ENCODE peak calls at places on chromosomes 11 and 22, in six cellular contexts. Q is tibial nerve, E is ovary, S is body of pancreas, A is sigmoid colon, D is stomach. M is an unnamed sample.

GRCh38 chr22:42357221-42357620 is 75.0 kb downstream of the NFAM1 start:
- DNase-seq in D (no peak), Q (no peak), S (peak; percentile 8), E (no peak), A (no peak), M (no peak)

GRCh38 chr22:27673839-27674238 is 127.7 kb downstream of the MN1 start:
- DNase-seq in S (peak; percentile 70), D (no peak), Q (no peak), E (no peak), A (no peak), M (no peak)

GRCh38 chr22:31137721-31138120 is 2.6 kb downstream of the PLA2G3 start:
- DNase-seq in E (no peak), S (no peak), A (no peak), Q (no peak), D (no peak), M (no peak)

GRCh38 chr11:102012946-102013345 is 34.3 kb upstream of the CFAP300 start:
- DNase-seq in S (no peak), D (no peak), A (no peak), Q (no peak), E (no peak), M (no peak)

GRCh38 chr22:39970742-39971141 is 10.5 kb downstream of the TMA7B start:
- DNase-seq in Q (no peak), E (no peak), A (no peak), S (no peak), D (no peak), M (no peak)

GRCh38 chr11:1109101-1109917 is 34.6 kb downstream of the MUC2 start:
- DNase-seq in A (no peak), D (no peak), Q (no peak), E (no peak), S (no peak), M (no peak)

GRCh38 chr11:95563859-95564258 is 225.7 kb downstream of the FAM76B start:
- DNase-seq in E (peak; percentile 11), D (no peak), Q (no peak), A (no peak), S (no peak), M (no peak)

GRCh38 chr11:133955091-133955846 is 1.5 kb downstream of the IGSF9B start:
- DNase-seq in E (no peak), S (peak; percentile 33), A (peak; percentile 96), D (no peak), Q (no peak), M (no peak)

GRCh38 chr22:45125198-45125597 is 38.5 kb upstream of the NUP50 start:
- DNase-seq in A (no peak), E (no peak), D (no peak), Q (no peak), S (no peak), M (no peak)

GRCh38 chr11:31974737-31975136 is 116.1 kb upstream of the RCN1 start:
- DNase-seq in D (no peak), Q (no peak), E (no peak), A (no peak), S (no peak), M (no peak)

GRCh38 chr11:39684155-39684554 is 1775.3 kb downstream of the LRRC4C start:
- DNase-seq in Q (no peak), D (no peak), A (no peak), S (no peak), E (no peak), M (no peak)

GRCh38 chr22:49657974-49658550 is 169.6 kb downstream of the BRD1 start:
- DNase-seq in Q (no peak), S (no peak), D (no peak), E (no peak), A (peak; percentile 58), M (no peak)

GRCh38 chr11:6531267-6531752 is 34.2 kb downstream of the DNHD1 start:
- DNase-seq in D (no peak), E (no peak), Q (no peak), A (no peak), S (no peak), M (no peak)

GRCh38 chr11:76524919-76525318 is 80.1 kb downstream of the EMSY start:
- DNase-seq in A (no peak), D (peak; percentile 64), S (peak; percentile 64), Q (no peak), E (no peak), M (no peak)

GRCh38 chr11:124863826-124864165 is 1.4 kb upstream of the ROBO3 start:
- DNase-seq in E (no peak), Q (no peak), D (no peak), S (no peak), A (peak; percentile 51), M (no peak)

GRCh38 chr11:12013771-12014170 is 5.3 kb upstream of the DKK3 start:
- DNase-seq in Q (no peak), D (no peak), E (no peak), A (no peak), S (no peak), M (no peak)

GRCh38 chr11:25068451-25068850 is 571.6 kb downstream of the LUZP2 start:
- DNase-seq in Q (no peak), E (no peak), A (no peak), S (no peak), D (no peak), M (no peak)

GRCh38 chr11:102497061-102497460 is 33.5 kb downstream of the MMP7 start:
- DNase-seq in D (no peak), E (no peak), A (no peak), S (no peak), Q (no peak), M (no peak)

GRCh38 chr22:46373838-46374662 is 38.5 kb downstream of the TRMU start:
- DNase-seq in D (no peak), S (no peak), A (no peak), E (no peak), Q (no peak), M (no peak)

GRCh38 chr22:44707752-44708151 is 5.7 kb downstream of the PRR5 start:
- DNase-seq in A (no peak), S (no peak), E (no peak), Q (no peak), D (no peak), M (no peak)

DNA sequence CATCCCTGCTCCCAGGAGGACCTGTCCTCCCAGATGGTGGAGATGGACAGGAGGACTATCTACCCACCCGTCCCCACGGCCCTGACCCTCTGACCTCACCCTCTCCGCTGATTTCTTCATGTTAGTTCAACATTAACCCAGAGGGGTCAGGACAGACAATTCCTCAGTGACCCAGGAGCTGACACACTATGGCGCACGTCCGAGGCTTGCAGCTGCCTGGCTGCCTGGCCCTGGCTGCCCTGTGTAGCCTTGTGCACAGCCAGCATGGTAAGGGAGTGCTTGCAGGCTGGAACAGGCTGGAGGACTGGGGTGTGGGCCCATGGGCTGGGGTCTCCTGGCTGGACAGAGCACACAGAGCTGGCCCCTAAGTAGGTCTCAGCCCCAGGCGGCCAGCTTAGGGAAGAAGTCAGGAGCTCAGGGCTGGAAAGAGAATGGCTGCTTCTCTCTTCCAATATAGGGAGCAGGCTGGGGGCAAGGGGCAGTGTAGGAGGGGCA is at the start of gene F2:
- DNase-seq in S (no peak), E (no peak), A (no peak), D (no peak), Q (no peak), M (no peak)
- TF ChIP-seq POLR2A in S (no peak), E (no peak), A (no peak), D (no peak), Q (no peak), M (no peak)

DNA sequence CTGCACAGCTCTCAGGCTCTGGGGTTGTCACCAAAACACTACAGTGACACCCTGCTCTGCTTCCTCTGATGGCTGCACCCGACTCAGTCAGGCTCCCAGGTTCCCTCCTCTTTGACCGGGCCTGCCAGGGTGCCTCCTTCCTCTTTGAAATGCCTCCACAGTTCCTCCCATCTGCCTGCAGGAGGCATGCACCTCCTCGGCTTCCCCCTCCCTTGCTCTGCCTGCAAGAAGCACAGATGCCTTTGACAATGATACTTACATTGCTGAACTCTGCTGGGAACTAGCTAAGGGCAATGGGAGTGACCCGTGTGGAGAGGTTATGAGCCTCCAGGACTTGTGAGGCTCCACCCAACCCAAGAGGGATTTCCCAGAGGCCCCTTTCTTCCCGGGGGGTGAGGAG is 674.1 kb downstream of the OPCML start:
- DNase-seq in D (no peak), A (no peak), E (no peak), S (no peak), Q (no peak), M (no peak)
- TF ChIP-seq CTCF in D (no peak), A (no peak), E (no peak), S (no peak), Q (no peak), M (no peak)

GRCh38 chr22:33884829-33885228 is 35.4 kb downstream of the LARGE1 start:
- DNase-seq in S (no peak), Q (no peak), D (no peak), A (no peak), E (no peak), M (no peak)
- TF ChIP-seq POLR2A in S (no peak), Q (no peak), D (no peak), A (no peak), E (no peak), M (no peak)

GRCh38 chr22:25852223-25852622 is 110.2 kb downstream of the MYO18B start:
- DNase-seq in E (no peak), S (no peak), Q (no peak), D (no peak), A (no peak), M (no peak)

GRCh38 chr22:25853501-25853900 is 111.5 kb downstream of the MYO18B start:
- DNase-seq in D (no peak), E (no peak), A (no peak), S (no peak), Q (no peak), M (no peak)

GRCh38 chr22:25853078-25853477 is 111.1 kb downstream of the MYO18B start:
- DNase-seq in E (no peak), Q (no peak), S (no peak), D (no peak), A (no peak), M (no peak)

GRCh38 chr22:25849514-25849913 is 107.5 kb downstream of the MYO18B start:
- DNase-seq in A (no peak), Q (no peak), E (no peak), D (no peak), S (peak; percentile 23), M (no peak)

GRCh38 chr22:25853902-25854301 is 111.9 kb downstream of the MYO18B start:
- DNase-seq in E (no peak), D (no peak), S (no peak), Q (no peak), A (no peak), M (no peak)
- TF ChIP-seq CTCF in E (no peak), D (no peak), S (no peak), Q (no peak), A (no peak), M (no peak)

DNA sequence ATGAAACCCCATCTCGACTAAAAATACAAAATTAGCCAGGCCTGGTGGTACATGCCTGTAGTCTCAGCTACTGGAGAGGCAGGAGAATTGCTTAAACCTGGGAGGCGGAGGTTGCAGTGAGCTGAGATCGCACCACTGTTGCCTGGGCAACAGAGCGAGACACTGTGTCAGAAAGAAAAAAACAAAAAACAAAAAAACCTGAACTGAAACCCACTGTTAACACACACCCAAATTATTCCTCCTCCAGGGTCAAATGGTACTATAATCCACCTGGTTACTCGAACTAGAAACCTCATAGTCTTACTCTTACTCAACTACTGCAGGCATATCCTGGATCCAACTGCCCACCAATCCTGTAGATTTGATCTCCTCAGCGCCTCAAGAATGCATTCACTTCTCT is 35.5 kb downstream of the USP28 start:
- DNase-seq in D (no peak), S (no peak), E (no peak), Q (no peak), A (no peak), M (no peak)
- TF ChIP-seq POLR2A in D (no peak), S (no peak), E (no peak), Q (no peak), A (no peak), M (no peak)